ENCODE peak calls at places on chromosomes 2 and 18, in six cellular contexts. M is non-pigmented ciliary epithelial cell; L is NCI-H446 treated with DMSO at 0.1 percent for 48 hours; X is stimulated activated CD4-positive, alpha-beta T cell treated with anti-CD3 and anti-CD28 coated beads, Interleukin-15, amount 100 ng/mL, for 1 hour; U is HEK293T; F is CD8-positive, alpha-beta T cell. Q is an unnamed sample.

GRCh38 chr18:79585395-79586370 is 93.9 kb upstream of the CTDP1 start:
- DNase-seq in U (no peak), X (no peak), F (no peak), M (no peak), L (no peak), Q (no peak)

GRCh38 chr2:96524482-96525210 is 11.9 kb upstream of the ARID5A start:
- DNase-seq in L (no peak), U (no peak), X (no peak), F (no peak), M (no peak), Q (no peak)

GRCh38 chr2:160513120-160513519 is 19.5 kb upstream of the RBMS1 start:
- DNase-seq in X (no peak), M (no peak), L (no peak), U (no peak), F (no peak), Q (no peak)

GRCh38 chr2:65512783-65513182 is 80.4 kb upstream of the SPRED2 start:
- DNase-seq in M (no peak), X (no peak), F (no peak), U (no peak), L (no peak), Q (no peak)

GRCh38 chr18:9771261-9771976 is 63.3 kb downstream of the RAB31 start:
- DNase-seq in L (no peak), U (peak), F (peak), X (peak), M (no peak), Q (peak)

GRCh38 chr18:62437520-62438329 is 85.1 kb upstream of the ZCCHC2 start:
- DNase-seq in X (no peak), F (no peak), L (no peak), M (no peak), U (no peak), Q (peak)

GRCh38 chr2:16725549-16725948 is 59.9 kb upstream of the CYRIA start:
- DNase-seq in F (no peak), L (no peak), M (no peak), X (no peak), U (no peak), Q (no peak)

GRCh38 chr2:206984206-206984605 is 44.9 kb downstream of the CPO start:
- DNase-seq in X (no peak), U (no peak), M (no peak), L (no peak), F (no peak), Q (peak)

GRCh38 chr2:171595456-171595855 is 73.2 kb downstream of the CYBRD1 start:
- DNase-seq in M (no peak), L (no peak), X (no peak), U (no peak), F (no peak), Q (no peak)

Q was measured in foreskin fibroblast.